ENCODE peak calls at places on chromosomes 6 and 20, in seven cellular contexts. One of them, this sample, is unnamed.

GRCh38 chr20:62780204-62780603 is 16.1 kb upstream of the MRGBP start:
- DNase-seq in choroid plexus epithelial cell: no peak
- DNase-seq in cardiac fibroblast: no peak
- DNase-seq in lung: no peak
- DNase-seq in midbrain: no peak
- DNase-seq in left ventricle myocardium inferior: no peak
- DNase-seq in NB4: no peak
- DNase-seq in this sample: no peak

GRCh38 chr20:63741676-63742380 is 2.3 kb downstream of the SLC2A4RG start:
- DNase-seq in midbrain: no peak
- DNase-seq in cardiac fibroblast: no peak
- DNase-seq in choroid plexus epithelial cell: no peak
- DNase-seq in left ventricle myocardium inferior: no peak
- DNase-seq in NB4: no peak
- DNase-seq in lung: no peak
- DNase-seq in this sample: no peak

GRCh38 chr6:76683985-76684384 is 611.5 kb upstream of the IMPG1 start:
- DNase-seq in cardiac fibroblast: no peak
- DNase-seq in midbrain: no peak
- DNase-seq in NB4: no peak
- DNase-seq in left ventricle myocardium inferior: no peak
- DNase-seq in choroid plexus epithelial cell: no peak
- DNase-seq in lung: no peak
- DNase-seq in this sample: no peak

GRCh38 chr20:53643031-53643832 is 49.6 kb upstream of the ZNF217 start:
- DNase-seq in NB4: peak; percentile 97
- DNase-seq in cardiac fibroblast: peak; percentile 73
- DNase-seq in midbrain: no peak
- DNase-seq in lung: peak; percentile 34
- DNase-seq in left ventricle myocardium inferior: no peak
- DNase-seq in choroid plexus epithelial cell: peak; percentile 85
- DNase-seq in this sample: peak; percentile 95

GRCh38 chr6:9360881-9361280 is 925.5 kb upstream of the SLC35B3 start:
- DNase-seq in left ventricle myocardium inferior: no peak
- DNase-seq in lung: no peak
- DNase-seq in cardiac fibroblast: no peak
- DNase-seq in NB4: no peak
- DNase-seq in choroid plexus epithelial cell: peak; percentile 3
- DNase-seq in midbrain: no peak
- DNase-seq in this sample: no peak

GRCh38 chr20:63013207-63013606 is 6.4 kb upstream of the BHLHE23 start:
- DNase-seq in midbrain: no peak
- DNase-seq in choroid plexus epithelial cell: no peak
- DNase-seq in lung: no peak
- DNase-seq in cardiac fibroblast: no peak
- DNase-seq in left ventricle myocardium inferior: no peak
- DNase-seq in NB4: no peak
- DNase-seq in this sample: no peak

GRCh38 chr20:7980332-7981046 is 39.1 kb downstream of the TMX4 start:
- DNase-seq in midbrain: peak; percentile 22
- DNase-seq in choroid plexus epithelial cell: peak; percentile 82
- DNase-seq in cardiac fibroblast: peak; percentile 72
- DNase-seq in NB4: peak; percentile 70
- DNase-seq in left ventricle myocardium inferior: no peak
- DNase-seq in lung: no peak
- DNase-seq in this sample: peak; percentile 61

GRCh38 chr6:21003780-21004541 is 469.7 kb downstream of the CDKAL1 start:
- DNase-seq in choroid plexus epithelial cell: peak; percentile 81
- DNase-seq in midbrain: no peak
- DNase-seq in lung: no peak
- DNase-seq in NB4: no peak
- DNase-seq in cardiac fibroblast: peak; percentile 89
- DNase-seq in left ventricle myocardium inferior: no peak
- DNase-seq in this sample: no peak

GRCh38 chr6:56169366-56169765 is 78.0 kb downstream of the COL21A1 start:
- DNase-seq in cardiac fibroblast: no peak
- DNase-seq in left ventricle myocardium inferior: no peak
- DNase-seq in NB4: no peak
- DNase-seq in midbrain: no peak
- DNase-seq in lung: no peak
- DNase-seq in choroid plexus epithelial cell: no peak
- DNase-seq in this sample: no peak

GRCh38 chr6:108027594-108027993 is 46.9 kb downstream of the OSTM1 start:
- DNase-seq in NB4: no peak
- DNase-seq in lung: no peak
- DNase-seq in cardiac fibroblast: peak; percentile 8
- DNase-seq in left ventricle myocardium inferior: no peak
- DNase-seq in midbrain: no peak
- DNase-seq in choroid plexus epithelial cell: peak; percentile 41
- DNase-seq in this sample: no peak

GRCh38 chr6:82458147-82458546 is 94.5 kb downstream of the TPBG start:
- DNase-seq in cardiac fibroblast: no peak
- DNase-seq in left ventricle myocardium inferior: no peak
- DNase-seq in NB4: no peak
- DNase-seq in lung: no peak
- DNase-seq in midbrain: no peak
- DNase-seq in choroid plexus epithelial cell: peak; percentile 2
- DNase-seq in this sample: no peak

GRCh38 chr6:69985180-69985579 is 118.8 kb downstream of the COL19A1 start:
- DNase-seq in left ventricle myocardium inferior: no peak
- DNase-seq in midbrain: no peak
- DNase-seq in choroid plexus epithelial cell: peak; percentile 27
- DNase-seq in cardiac fibroblast: peak; percentile 0
- DNase-seq in lung: no peak
- DNase-seq in NB4: no peak
- DNase-seq in this sample: no peak